ENCODE peak calls at places on chromosomes 7 and 10, in four cellular contexts. One of them, this sample, is unnamed.

GRCh38 chr7:50641442-50642405 is 76.5 kb upstream of the DDC start:
- DNase-seq in K562: no peak
- DNase-seq in H1: no peak
- DNase-seq in GM12891: no peak
- DNase-seq in this sample: no peak

GRCh38 chr10:77505431-77506334 is 131.9 kb downstream of the KCNMA1 start:
- DNase-seq in H1: no peak
- DNase-seq in GM12891: no peak
- DNase-seq in K562: no peak
- DNase-seq in this sample: no peak

GRCh38 chr7:151438864-151439601 is 908 bp downstream of the CRYGN start:
- DNase-seq in H1: no peak
- DNase-seq in GM12891: no peak
- DNase-seq in K562: no peak
- DNase-seq in this sample: no peak

GRCh38 chr7:106278695-106279094 is 6.1 kb downstream of the NAMPT start:
- DNase-seq in H1: no peak
- DNase-seq in GM12891: no peak
- DNase-seq in K562: no peak
- DNase-seq in this sample: no peak

GRCh38 chr10:124420254-124420653 is 1.5 kb upstream of the OAT start:
- DNase-seq in H1: no peak
- DNase-seq in GM12891: no peak
- DNase-seq in K562: peak; percentile 28
- DNase-seq in this sample: no peak

GRCh38 chr7:115868369-115868768 is 162.2 kb downstream of the TFEC start:
- DNase-seq in H1: no peak
- DNase-seq in K562: no peak
- DNase-seq in GM12891: no peak
- DNase-seq in this sample: no peak

GRCh38 chr7:131244259-131244852 is 83.3 kb upstream of the MKLN1 start:
- DNase-seq in H1: peak; percentile 49
- DNase-seq in GM12891: no peak
- DNase-seq in K562: no peak
- DNase-seq in this sample: no peak

GRCh38 chr10:55348534-55348933 is 547.5 kb upstream of the PCDH15 start:
- DNase-seq in H1: no peak
- DNase-seq in GM12891: no peak
- DNase-seq in K562: no peak
- DNase-seq in this sample: no peak

GRCh38 chr7:134925766-134926165 is 60.5 kb upstream of the AGBL3 start:
- DNase-seq in K562: no peak
- DNase-seq in GM12891: no peak
- DNase-seq in H1: no peak
- DNase-seq in this sample: no peak

GRCh38 chr10:18659784-18660561 is 742 bp downstream of the ARL5B start:
- DNase-seq in H1: no peak
- DNase-seq in K562: peak; percentile 17
- DNase-seq in GM12891: no peak
- DNase-seq in this sample: no peak

GRCh38 chr7:129438839-129439640 is 4.8 kb downstream of the STRIP2 start:
- DNase-seq in H1: no peak
- DNase-seq in K562: peak; percentile 84
- DNase-seq in GM12891: no peak
- DNase-seq in this sample: no peak

GRCh38 chr7:17301491-17302101 is 3.1 kb downstream of the AHR start:
- DNase-seq in GM12891: no peak
- DNase-seq in K562: peak; percentile 13
- DNase-seq in H1: no peak
- DNase-seq in this sample: no peak

GRCh38 chr10:118798186-118798811 is 43.5 kb upstream of the CACUL1 start:
- DNase-seq in GM12891: no peak
- DNase-seq in H1: no peak
- DNase-seq in K562: no peak
- DNase-seq in this sample: no peak

DNA sequence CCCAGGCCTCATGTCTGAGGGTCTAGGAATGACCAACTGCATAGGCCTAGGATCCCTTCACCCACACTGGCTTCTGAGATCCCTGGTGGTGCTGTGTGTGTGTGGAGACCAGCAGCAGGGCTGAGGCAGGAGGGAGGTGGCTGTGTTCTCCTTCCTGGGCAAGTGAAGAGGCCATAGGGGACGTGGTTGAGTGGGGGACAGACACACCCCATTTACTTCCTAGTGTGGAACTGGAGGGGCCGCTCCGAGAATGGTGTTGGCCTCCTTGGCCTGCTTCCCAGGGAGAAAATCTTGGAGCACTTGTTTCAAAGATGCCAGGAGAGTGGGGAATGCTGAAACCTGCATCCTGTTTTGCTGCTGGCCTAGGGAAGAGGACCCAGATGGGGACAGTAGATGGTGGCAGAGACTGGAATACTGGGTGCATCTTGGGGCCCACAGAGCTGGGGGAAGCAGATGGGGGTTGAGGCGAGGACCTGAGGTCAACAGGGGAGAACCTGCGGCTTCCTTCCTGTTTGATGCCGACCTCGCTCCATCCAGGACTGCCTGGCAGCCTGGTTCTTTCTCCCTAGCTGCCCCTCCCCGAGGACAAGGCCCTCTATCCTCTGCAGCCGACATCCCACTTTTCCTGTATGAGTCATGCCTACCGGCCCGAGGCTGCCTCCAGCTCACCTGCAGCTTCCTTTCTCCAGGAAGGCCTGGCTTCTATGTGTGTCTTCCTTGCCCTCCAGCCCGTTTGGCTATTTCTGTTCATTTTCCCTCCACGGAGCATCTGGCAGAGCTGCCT is 19.2 kb downstream of the UBTD1 start:
- DNase-seq in K562: no peak
- DNase-seq in GM12891: no peak
- DNase-seq in H1: no peak
- DNase-seq in this sample: no peak
- TF ChIP-seq POLR2AphosphoS5 in K562: no peak
- TF ChIP-seq POLR2AphosphoS5 in GM12891: no peak
- TF ChIP-seq POLR2AphosphoS5 in H1: no peak
- TF ChIP-seq POLR2AphosphoS5 in this sample: no peak

DNA sequence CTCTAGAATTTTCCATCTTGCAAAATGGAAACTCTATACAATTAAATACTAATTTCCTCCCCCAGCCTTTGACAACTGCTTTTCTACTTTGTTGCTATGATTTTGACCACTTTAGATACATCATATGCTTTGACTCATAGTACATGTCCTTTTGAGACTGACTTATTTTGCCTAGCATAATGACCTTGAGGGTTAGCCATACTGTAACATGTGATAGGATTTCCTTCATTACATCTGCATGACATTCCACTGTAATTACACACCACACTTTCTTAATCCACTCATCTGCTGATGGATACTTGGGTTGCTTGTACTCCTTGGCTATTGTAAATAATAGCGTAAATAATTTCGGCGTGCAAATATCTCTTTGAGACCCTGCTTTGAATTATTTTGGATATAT is 127.7 kb downstream of the JAZF1 start:
- DNase-seq in H1: no peak
- DNase-seq in GM12891: no peak
- DNase-seq in K562: no peak
- DNase-seq in this sample: no peak
- TF ChIP-seq TAF1 in H1: no peak
- TF ChIP-seq TAF1 in GM12891: no peak
- TF ChIP-seq TAF1 in K562: no peak
- TF ChIP-seq TAF1 in this sample: no peak

GRCh38 chr7:24704311-24704710 is 53.0 kb downstream of the GSDME start:
- DNase-seq in H1: no peak
- DNase-seq in GM12891: no peak
- DNase-seq in K562: no peak
- DNase-seq in this sample: no peak

GRCh38 chr7:24708244-24708643 is 49.0 kb downstream of the GSDME start:
- DNase-seq in GM12891: no peak
- DNase-seq in H1: no peak
- DNase-seq in K562: no peak
- DNase-seq in this sample: no peak

GRCh38 chr7:24706211-24707165 is 50.8 kb downstream of the GSDME start:
- DNase-seq in K562: no peak
- DNase-seq in GM12891: no peak
- DNase-seq in H1: no peak
- DNase-seq in this sample: no peak

GRCh38 chr7:24703296-24703695 is 54.0 kb downstream of the GSDME start:
- DNase-seq in GM12891: no peak
- DNase-seq in K562: no peak
- DNase-seq in H1: no peak
- DNase-seq in this sample: no peak

DNA sequence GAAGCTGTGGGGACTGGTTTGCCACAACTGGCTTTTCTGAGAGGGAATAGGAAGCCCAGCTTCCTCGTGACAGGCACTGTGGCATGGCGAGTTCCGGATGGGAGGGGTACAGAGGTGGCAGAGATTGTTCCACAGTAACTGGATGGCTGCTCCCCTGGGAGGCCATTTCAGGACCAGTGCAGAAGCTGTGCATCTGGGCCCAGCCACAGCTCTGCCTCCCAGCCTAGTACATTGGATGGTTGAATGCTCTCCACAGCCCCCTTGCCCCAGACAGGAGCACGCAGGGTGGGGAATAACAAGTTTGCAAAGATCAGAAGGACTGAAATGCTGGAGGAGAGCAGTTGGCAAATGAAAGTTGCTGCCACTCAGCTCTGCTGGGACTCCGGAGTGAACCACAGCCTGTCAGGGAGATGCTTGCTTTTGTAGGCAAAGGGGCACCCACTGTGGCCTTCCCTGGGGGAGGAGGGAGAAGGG is 51.7 kb downstream of the GSDME start:
- DNase-seq in GM12891: no peak
- DNase-seq in K562: no peak
- DNase-seq in H1: no peak
- DNase-seq in this sample: no peak
- TF ChIP-seq POLR2AphosphoS5 in GM12891: no peak
- TF ChIP-seq POLR2AphosphoS5 in K562: no peak
- TF ChIP-seq POLR2AphosphoS5 in H1: no peak
- TF ChIP-seq POLR2AphosphoS5 in this sample: peak; percentile 14

GRCh38 chr7:114820993-114821945 is 100.6 kb upstream of the MDFIC start:
- DNase-seq in H1: no peak
- DNase-seq in GM12891: no peak
- DNase-seq in K562: no peak
- DNase-seq in this sample: no peak
- TF ChIP-seq TAF1 in H1: no peak
- TF ChIP-seq TAF1 in GM12891: no peak
- TF ChIP-seq TAF1 in K562: no peak
- TF ChIP-seq TAF1 in this sample: no peak

DNA sequence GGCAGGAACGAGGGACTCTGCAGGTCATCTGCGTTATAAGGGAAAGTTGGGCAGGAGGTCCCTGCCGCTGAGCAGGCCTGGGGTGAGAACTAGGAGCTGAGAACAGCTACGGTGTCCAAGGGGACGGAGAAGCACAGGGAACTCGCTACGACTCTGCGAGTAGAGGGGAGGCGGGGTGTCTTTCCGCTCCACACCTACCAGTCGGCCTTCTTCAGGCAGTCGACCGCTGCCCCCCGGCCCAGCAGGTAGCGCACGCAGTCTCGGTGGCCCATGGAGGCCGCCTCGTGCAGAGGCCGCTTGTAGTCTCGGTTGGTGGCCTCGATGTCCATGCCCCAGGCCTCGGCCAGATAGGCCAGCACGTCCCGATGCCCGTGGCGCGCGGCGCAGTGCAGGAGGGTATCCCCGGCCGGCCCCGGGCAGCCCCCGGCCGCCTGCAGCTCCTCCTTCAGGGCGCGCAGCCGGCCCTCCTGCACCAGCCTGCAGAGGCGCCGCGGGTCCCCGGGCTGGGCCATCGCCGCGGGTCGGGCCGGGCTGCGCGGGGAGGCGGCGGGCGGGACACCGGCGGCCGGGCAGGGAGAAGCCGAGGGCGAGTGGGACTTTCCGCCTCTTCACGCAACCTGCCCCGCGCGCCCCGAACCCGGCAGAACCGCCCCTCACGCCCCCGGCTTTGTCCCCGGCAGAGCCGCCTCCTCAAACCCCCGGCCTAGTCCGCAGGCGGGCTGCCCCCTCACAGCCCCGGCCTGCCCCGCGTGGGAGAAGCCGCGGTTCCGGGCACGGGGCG is 660 bp downstream of the ANKRD16 start:
- DNase-seq in GM12891: peak; percentile 39
- DNase-seq in K562: peak; percentile 39
- DNase-seq in H1: no peak
- DNase-seq in this sample: no peak
- TF ChIP-seq POLR2AphosphoS5 in GM12891: no peak
- TF ChIP-seq POLR2AphosphoS5 in K562: no peak
- TF ChIP-seq POLR2AphosphoS5 in H1: peak; percentile 78
- TF ChIP-seq POLR2AphosphoS5 in this sample: no peak

DNA sequence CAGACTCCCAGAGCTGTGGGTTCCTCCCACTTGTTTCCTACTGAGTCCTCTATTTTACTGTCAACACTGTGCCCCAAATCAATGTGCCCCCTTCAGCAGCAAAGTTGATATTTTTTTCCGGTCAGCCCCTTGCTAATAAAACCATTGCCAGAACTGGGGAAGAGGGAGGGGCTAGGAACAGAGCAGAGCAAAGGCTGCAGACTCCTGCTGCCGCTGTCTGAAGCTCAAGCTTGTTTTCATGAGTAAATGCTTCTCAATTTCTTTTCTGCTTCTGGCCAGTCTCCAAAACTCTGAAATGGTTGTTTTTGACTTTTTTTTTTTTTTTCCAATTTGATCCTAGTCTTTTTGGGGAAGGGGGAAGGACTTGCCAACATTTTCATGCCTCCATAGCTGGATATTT is 26.7 kb upstream of the PROSER2 start:
- DNase-seq in K562: no peak
- DNase-seq in GM12891: no peak
- DNase-seq in H1: no peak
- DNase-seq in this sample: no peak
- TF ChIP-seq TAF1 in K562: no peak
- TF ChIP-seq TAF1 in GM12891: no peak
- TF ChIP-seq TAF1 in H1: no peak
- TF ChIP-seq TAF1 in this sample: no peak

DNA sequence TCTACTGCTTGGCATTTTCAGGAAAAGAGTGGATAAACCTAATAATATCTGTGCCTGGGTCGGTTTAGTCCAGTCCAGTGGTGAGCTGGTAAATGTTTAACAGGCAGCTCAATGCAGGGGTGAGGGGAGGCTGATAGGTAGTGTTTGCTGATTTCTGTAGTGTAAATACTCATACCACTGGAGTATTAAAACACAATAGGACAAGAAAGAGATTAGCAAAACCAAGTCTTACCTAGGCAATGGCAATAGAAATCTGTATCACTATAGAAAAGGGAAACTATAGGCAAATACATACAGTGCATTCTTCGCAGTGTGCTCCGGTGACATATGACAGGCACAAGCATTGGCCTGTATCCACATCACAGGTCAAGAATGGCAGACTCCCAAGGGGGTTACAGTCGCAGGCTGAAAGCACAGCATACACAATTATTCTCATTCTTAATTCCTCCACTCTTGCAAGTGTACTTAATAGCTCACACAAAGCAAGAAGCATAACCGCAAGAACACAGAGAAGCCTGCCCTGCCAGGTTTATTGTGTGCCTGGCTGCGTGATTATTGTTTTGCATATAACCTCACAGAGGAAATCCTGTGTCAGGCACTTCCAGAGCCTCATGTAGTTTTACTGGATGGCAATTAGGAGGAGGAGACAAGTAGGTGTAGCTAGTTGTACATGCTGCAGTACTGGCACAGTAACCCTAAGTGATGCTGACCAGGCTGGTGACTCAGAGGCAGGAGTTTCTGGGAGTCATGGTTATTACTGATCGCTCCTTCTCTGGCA is 35.0 kb downstream of the LAMB4 start:
- DNase-seq in K562: no peak
- DNase-seq in GM12891: no peak
- DNase-seq in H1: no peak
- DNase-seq in this sample: no peak
- TF ChIP-seq POLR2AphosphoS5 in K562: no peak
- TF ChIP-seq POLR2AphosphoS5 in GM12891: no peak
- TF ChIP-seq POLR2AphosphoS5 in H1: no peak
- TF ChIP-seq POLR2AphosphoS5 in this sample: no peak